ENCODE peak calls at places on chromosomes 3 and 15, in six cellular contexts. F is coronary artery, W is BE2C, H is heart left ventricle, J is fibroblast of mammary gland, O is hepatocyte. K is an unnamed sample.
A peak's percentile ranks its signal among the peaks of the same experiment; 100 is the strongest.

GRCh38 chr3:131072845-131073244 is 46.2 kb downstream of the NEK11 start:
- DNase-seq in F (no peak), O (peak; percentile 22), J (peak; percentile 72), W (peak; percentile 44), H (peak; percentile 60), K (no peak)

GRCh38 chr3:66396888-66397287 is 103.9 kb downstream of the LRIG1 start:
- DNase-seq in F (peak; percentile 68), H (no peak), J (no peak), O (no peak), W (no peak), K (no peak)

GRCh38 chr3:46866720-46867549 is 3.7 kb upstream of the MYL3 start:
- DNase-seq in F (no peak), O (peak; percentile 83), W (peak; percentile 74), H (peak; percentile 85), J (peak; percentile 53), K (no peak)

GRCh38 chr3:38165722-38166387 is 518 bp downstream of the OXSR1 start:
- DNase-seq in J (peak; percentile 42), F (peak; percentile 84), W (no peak), H (peak; percentile 70), O (peak; percentile 75), K (no peak)

GRCh38 chr3:75192065-75192658 is 472.0 kb upstream of the FRG2C start:
- DNase-seq in O (peak; percentile 65), H (peak; percentile 26), J (peak; percentile 49), F (no peak), W (peak; percentile 64), K (no peak)

GRCh38 chr3:33848624-33849347 is 50.4 kb downstream of the PDCD6IP start:
- DNase-seq in F (no peak), H (no peak), W (no peak), O (no peak), J (no peak), K (no peak)

GRCh38 chr15:49380912-49381311 is 42.1 kb upstream of the FGF7 start:
- DNase-seq in W (peak; percentile 18), O (no peak), J (peak; percentile 12), H (no peak), F (no peak), K (no peak)

GRCh38 chr3:122936986-122937385 is 90.6 kb downstream of the SEMA5B start:
- DNase-seq in H (no peak), J (no peak), F (no peak), O (no peak), W (peak; percentile 76), K (no peak)

GRCh38 chr15:48790716-48791115 is 20.2 kb downstream of the CEP152 start:
- DNase-seq in H (no peak), O (no peak), W (no peak), J (peak; percentile 62), F (no peak), K (no peak)

GRCh38 chr15:66019377-66019776 is 150.1 kb downstream of the RAB11A start:
- DNase-seq in O (no peak), H (no peak), W (no peak), F (no peak), J (no peak), K (no peak)

GRCh38 chr15:83854314-83854713 is 200.4 kb downstream of the ADAMTSL3 start:
- DNase-seq in W (no peak), J (no peak), O (no peak), H (no peak), F (no peak), K (peak; percentile 46)

GRCh38 chr3:3847994-3848970 is 49.1 kb downstream of the LRRN1 start:
- DNase-seq in W (no peak), H (no peak), F (no peak), J (no peak), O (no peak), K (no peak)

GRCh38 chr3:78974181-78974770 is 793.5 kb downstream of the ROBO1 start:
- DNase-seq in J (peak; percentile 64), F (no peak), H (no peak), O (no peak), W (no peak), K (no peak)

GRCh38 chr3:42085641-42086376 is 5.3 kb upstream of the TRAK1 start:
- DNase-seq in H (no peak), W (no peak), O (no peak), J (no peak), F (no peak), K (no peak)

GRCh38 chr3:82133070-82133606 is 371.7 kb upstream of the GBE1 start:
- DNase-seq in F (no peak), J (peak; percentile 70), O (peak; percentile 76), W (peak; percentile 56), H (peak; percentile 57), K (peak; percentile 21)

GRCh38 chr3:187211532-187212274 is 14.4 kb downstream of the RTP1 start:
- DNase-seq in H (no peak), W (no peak), O (no peak), F (no peak), J (peak; percentile 79), K (no peak)

GRCh38 chr3:48411606-48412374 is 18.1 kb downstream of the PLXNB1 start:
- DNase-seq in F (no peak), J (no peak), W (peak; percentile 2), O (no peak), H (peak; percentile 11), K (no peak)

GRCh38 chr15:29097168-29097567 is 172.5 kb downstream of the NSMCE3 start:
- DNase-seq in J (no peak), W (no peak), O (no peak), H (no peak), F (no peak), K (no peak)

GRCh38 chr3:2823016-2823415 is 287.2 kb downstream of the IL5RA start:
- DNase-seq in J (peak; percentile 52), F (no peak), H (no peak), W (no peak), O (no peak), K (no peak)

GRCh38 chr3:142574665-142575064 is 3.9 kb downstream of the ATR start:
- DNase-seq in W (no peak), F (no peak), O (no peak), H (no peak), J (no peak), K (no peak)

GRCh38 chr15:75348563-75349350 is 1.9 kb downstream of the NEIL1 start:
- DNase-seq in H (no peak), F (no peak), O (peak; percentile 6), J (no peak), W (no peak), K (no peak)
- H3K4me3 ChIP-seq in H (peak overlapping the region; percentile 81), F (peak overlapping the region; percentile 94), O (peak overlapping the region; percentile 90), J (peak overlapping the region; percentile 64), W (no peak overlapping the region), K (peak overlapping the region; percentile 70)

DNA sequence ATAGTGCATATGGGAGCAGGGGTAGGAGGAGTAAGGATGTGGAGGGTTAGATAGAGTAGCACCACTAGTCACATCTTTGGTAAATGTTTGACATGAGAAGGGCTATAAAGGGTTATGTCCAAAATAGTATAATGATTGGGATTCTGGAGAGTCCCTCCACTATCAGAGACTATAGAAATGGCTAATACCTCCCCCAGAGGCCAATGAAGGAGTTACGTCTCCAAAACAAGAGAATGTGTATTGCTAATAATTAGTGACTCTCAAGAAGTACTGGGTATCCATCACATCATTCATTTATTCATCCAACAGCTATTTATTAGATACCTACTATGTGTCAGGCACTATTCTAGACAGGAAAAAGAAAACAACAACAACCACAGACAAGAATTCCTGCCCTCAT is 203.7 kb upstream of the UMPS start:
- DNase-seq in W (no peak), J (no peak), H (no peak), O (no peak), F (no peak), K (no peak)
- TF ChIP-seq CTCF in W (peak; percentile 24), J (peak; percentile 16), H (no peak), O (no peak), F (no peak), K (no peak)

GRCh38 chr15:60396100-60396499 is 1.7 kb downstream of the ANXA2 start:
- DNase-seq in W (no peak), F (no peak), J (no peak), H (no peak), O (no peak), K (no peak)
- H3K4me3 ChIP-seq in W (no peak overlapping the region), F (peak overlapping the region; percentile 90), J (peak overlapping the region; percentile 98), H (peak overlapping the region; percentile 66), O (peak overlapping the region; percentile 94), K (peak overlapping the region; percentile 77)

DNA sequence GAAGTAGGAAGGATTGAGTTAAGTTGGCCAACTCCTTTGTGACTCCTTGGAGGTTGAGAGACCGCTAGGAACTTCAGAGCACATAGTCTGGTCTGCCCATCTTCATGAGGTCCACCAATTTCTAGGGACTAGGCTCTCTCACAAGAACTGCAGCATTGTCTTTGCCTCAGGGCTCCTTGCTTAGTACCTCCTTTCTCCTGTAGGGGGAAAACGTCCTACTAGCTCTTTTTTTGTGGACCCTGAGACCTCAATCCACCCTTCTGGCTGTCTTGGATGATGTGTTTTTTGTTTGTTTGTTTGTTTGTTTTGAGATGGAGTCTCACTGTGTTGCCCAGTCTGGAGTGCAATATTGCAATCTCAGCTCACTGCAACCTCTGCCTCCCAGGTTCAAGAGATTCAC is 21.6 kb downstream of the REC114 start:
- DNase-seq in F (no peak), H (no peak), O (no peak), W (no peak), J (no peak), K (no peak)
- TF ChIP-seq CTCF in F (no peak), H (no peak), O (no peak), W (peak; percentile 40), J (peak; percentile 27), K (no peak)